ENCODE peak calls at places on chromosomes 12 and 14, in eight cellular contexts. T, J, W, P, Q, G, L and E are unnamed samples.

GRCh38 chr14:80395031-80395430 is 183.7 kb upstream of the DIO2 start:
- DNase-seq in Q (no peak), P (no peak), W (no peak), G (no peak), J (no peak), L (no peak), T (peak), E (no peak)

GRCh38 chr12:53336137-53336785 is at the start of gene SP7:
- DNase-seq in J (no peak), L (no peak), W (no peak), T (no peak), G (no peak), P (no peak), Q (no peak), E (no peak)

GRCh38 chr14:55425091-55425490 is 13.5 kb upstream of the ATG14 start:
- DNase-seq in T (no peak), Q (no peak), J (no peak), L (no peak), P (no peak), W (no peak), G (no peak), E (no peak)

GRCh38 chr12:38155020-38155395 is 161.6 kb upstream of the ALG10B start:
- DNase-seq in L (no peak), W (no peak), G (no peak), T (no peak), J (no peak), Q (no peak), P (no peak), E (no peak)

GRCh38 chr12:84642201-84642600 is 270.4 kb downstream of the SLC6A15 start:
- DNase-seq in Q (no peak), P (no peak), T (peak), L (no peak), G (no peak), W (no peak), J (no peak), E (no peak)

GRCh38 chr14:53996041-53996440 is 39.4 kb upstream of the BMP4 start:
- DNase-seq in Q (no peak), W (no peak), T (no peak), G (no peak), L (no peak), P (no peak), J (no peak), E (no peak)

GRCh38 chr14:37170237-37170636 is 2.2 kb downstream of the SLC25A21 start:
- DNase-seq in L (no peak), Q (no peak), T (no peak), G (no peak), P (no peak), W (no peak), J (no peak), E (no peak)

GRCh38 chr12:3658327-3659163 is 94.4 kb downstream of the CRACR2A start:
- DNase-seq in L (peak), W (peak), P (peak), J (no peak), G (no peak), T (peak), Q (peak), E (no peak)

GRCh38 chr12:26786491-26787124 is 46.4 kb downstream of the ITPR2 start:
- DNase-seq in L (no peak), P (no peak), G (no peak), Q (peak), J (no peak), W (no peak), T (peak), E (no peak)

GRCh38 chr12:58978717-58979116 is 58.4 kb upstream of the LRIG3 start:
- DNase-seq in Q (no peak), P (no peak), T (no peak), J (no peak), W (no peak), G (no peak), L (no peak), E (no peak)

GRCh38 chr12:95599880-95600279 is 48.6 kb upstream of the USP44 start:
- DNase-seq in G (no peak), Q (no peak), W (no peak), J (no peak), T (no peak), L (no peak), P (no peak), E (no peak)

GRCh38 chr14:58919262-58919661 is 269.2 kb upstream of the DAAM1 start:
- DNase-seq in P (no peak), L (no peak), J (no peak), W (no peak), Q (no peak), G (no peak), T (no peak), E (no peak)

GRCh38 chr12:126353604-126354003 is 1288.4 kb downstream of the AACS start:
- DNase-seq in G (no peak), L (no peak), Q (no peak), W (no peak), J (no peak), P (no peak), T (peak), E (no peak)

GRCh38 chr14:72663956-72664650 is 229.8 kb downstream of the DPF3 start:
- DNase-seq in L (no peak), T (peak), J (no peak), Q (no peak), W (no peak), P (no peak), G (no peak), E (no peak)

GRCh38 chr12:109738878-109739665 is 25.4 kb downstream of the FAM222A start:
- DNase-seq in G (peak), W (no peak), J (no peak), P (peak), T (peak), Q (peak), L (peak), E (no peak)

GRCh38 chr12:59056931-59057330 is 136.6 kb upstream of the LRIG3 start:
- DNase-seq in P (no peak), J (no peak), L (no peak), T (no peak), Q (no peak), G (no peak), W (no peak), E (no peak)

GRCh38 chr14:22796087-22796707 is 19.0 kb downstream of the SLC7A7 start:
- DNase-seq in L (no peak), G (no peak), P (no peak), W (no peak), Q (no peak), J (no peak), T (no peak), E (no peak)

GRCh38 chr14:68730367-68730766 is 62.5 kb downstream of the ZFP36L1 start:
- DNase-seq in P (no peak), Q (no peak), W (no peak), T (no peak), J (no peak), G (no peak), L (no peak), E (no peak)

GRCh38 chr12:121598672-121599287 is 18.0 kb upstream of the KDM2B start:
- DNase-seq in J (no peak), W (no peak), P (no peak), L (no peak), T (no peak), Q (no peak), G (no peak), E (no peak)